ENCODE peak calls at places on chromosomes 13 and 19, in nine cellular contexts. V is activated T-cell treated with anti-CD3 and anti-CD28 coated beads, Interleukin-2, amount 50 U/mL, for 48 hours; J is WTC11; X is SK-N-SH; Y is EL; B is Ammon's horn; S is EH; H is B cell; Q is CD4-positive, alpha-beta T cell. Z is an unnamed sample.

GRCh38 chr13:76886292-76887061 is at the start of gene KCTD12:
- DNase-seq in V (peak), H (peak), S (peak), B (peak), Q (peak), Y (peak), X (peak), J (peak), Z (peak)

GRCh38 chr13:109191422-109191821 is 562.0 kb downstream of the MYO16 start:
- DNase-seq in Y (no peak), S (no peak), X (no peak), H (no peak), Q (no peak), V (no peak), B (no peak), J (no peak), Z (no peak)

GRCh38 chr19:43725468-43725867 is 9.6 kb downstream of the IRGC start:
- DNase-seq in Q (no peak), Y (no peak), H (peak), J (no peak), V (no peak), S (no peak), B (no peak), X (no peak), Z (no peak)

GRCh38 chr19:4620675-4621074 is 18.6 kb upstream of the TNFAIP8L1 start:
- DNase-seq in V (no peak), X (no peak), Y (no peak), J (no peak), Q (no peak), H (peak), B (no peak), S (no peak), Z (peak)

GRCh38 chr19:49468199-49468598 is 5.8 kb upstream of the FLT3LG start:
- DNase-seq in Q (no peak), V (no peak), H (no peak), X (no peak), B (no peak), S (no peak), J (no peak), Y (no peak), Z (peak)

GRCh38 chr13:99280166-99280565 is 22.0 kb upstream of the GPR18 start:
- DNase-seq in Q (no peak), B (no peak), V (no peak), S (peak), Y (no peak), X (no peak), J (no peak), H (no peak), Z (no peak)

GRCh38 chr13:60260440-60260839 is 96.7 kb upstream of the DIAPH3 start:
- DNase-seq in V (no peak), X (no peak), J (peak), Q (no peak), S (no peak), H (no peak), Y (no peak), B (no peak), Z (peak)

GRCh38 chr13:28530729-28531194 is 35.8 kb upstream of the FLT1 start:
- DNase-seq in B (no peak), Q (no peak), J (no peak), X (no peak), V (no peak), H (peak), S (peak), Y (peak), Z (no peak)

GRCh38 chr19:48645652-48646191 is at the start of gene CA11:
- DNase-seq in V (peak), Q (no peak), J (peak), H (no peak), X (no peak), Y (peak), B (no peak), S (peak), Z (peak)

GRCh38 chr13:41909524-41909923 is 51.4 kb downstream of the VWA8 start:
- DNase-seq in X (no peak), J (no peak), Y (no peak), H (no peak), V (no peak), Q (no peak), S (no peak), B (no peak), Z (no peak)

GRCh38 chr13:99380402-99380801 is 73.2 kb upstream of the GPR183 start:
- DNase-seq in Q (no peak), V (peak), B (no peak), X (no peak), Y (no peak), J (no peak), S (no peak), H (no peak), Z (no peak)

GRCh38 chr19:19461671-19462622 is 53.4 kb downstream of the TSSK6 start:
- DNase-seq in Y (no peak), S (peak), H (no peak), B (no peak), V (no peak), Q (no peak), X (peak), J (peak), Z (peak)

GRCh38 chr19:13062317-13062716 is 40.3 kb downstream of the LYL1 start:
- DNase-seq in B (no peak), Q (no peak), S (no peak), H (no peak), J (no peak), Y (no peak), V (no peak), X (no peak), Z (no peak)

GRCh38 chr13:41139296-41139966 is 6.8 kb upstream of the KBTBD6 start:
- DNase-seq in B (no peak), J (no peak), Y (peak), X (no peak), H (no peak), V (no peak), S (peak), Q (no peak), Z (no peak)

GRCh38 chr19:51564791-51565190 is 6.3 kb upstream of the ZNF175 start:
- DNase-seq in Q (no peak), B (no peak), S (no peak), V (no peak), X (no peak), Y (no peak), J (peak), H (no peak), Z (no peak)

GRCh38 chr19:17942582-17943283 is 9.9 kb downstream of the CCDC124 start:
- DNase-seq in H (no peak), Q (no peak), S (no peak), V (no peak), J (peak), B (no peak), Y (no peak), X (no peak), Z (peak)

GRCh38 chr13:59742467-59742866 is 421.3 kb downstream of the DIAPH3 start:
- DNase-seq in H (no peak), Y (no peak), X (no peak), S (no peak), B (no peak), V (no peak), Q (no peak), J (no peak), Z (no peak)

GRCh38 chr13:112880221-112880641 is 88.8 kb upstream of the MCF2L start:
- DNase-seq in Q (no peak), H (no peak), X (no peak), S (no peak), V (no peak), J (no peak), B (no peak), Y (no peak), Z (no peak)

GRCh38 chr13:59133903-59134302 is 1029.8 kb downstream of the DIAPH3 start:
- DNase-seq in H (no peak), Y (no peak), J (no peak), X (no peak), Q (no peak), V (no peak), B (no peak), S (no peak), Z (peak)

GRCh38 chr19:52946322-52947310 is 16.1 kb downstream of the ZNF816 start:
- DNase-seq in S (peak), V (no peak), H (no peak), J (peak), X (peak), Q (no peak), B (no peak), Y (peak), Z (peak)

GRCh38 chr19:34838753-34839431 is 65.9 kb upstream of the ZNF599 start:
- DNase-seq in Y (peak), B (no peak), X (no peak), S (peak), H (no peak), J (peak), V (peak), Q (peak), Z (peak)

GRCh38 chr19:45780146-45780447 is 2.2 kb downstream of the DMPK start:
- DNase-seq in Q (no peak), H (no peak), Y (no peak), V (no peak), S (no peak), J (peak), X (no peak), B (no peak), Z (peak)

GRCh38 chr19:43802216-43802951 is at the start of gene LYPD5:
- DNase-seq in H (no peak), S (no peak), X (no peak), Y (no peak), B (no peak), J (no peak), V (no peak), Q (no peak), Z (no peak)